ENCODE peak calls at places on chromosomes 2 and 18, in four cellular contexts. E, X, M and C are unnamed samples.

GRCh38 chr2:151826737-151827157 is 1.5 kb downstream of the ARL5A start:
- DNase-seq in E (no peak), X (no peak), M (no peak), C (no peak)

GRCh38 chr18:69838620-69839411 is 108.9 kb downstream of the CD226 start:
- DNase-seq in E (no peak), X (no peak), M (peak; percentile 90), C (no peak)

GRCh38 chr2:235000426-235001236 is 48.8 kb downstream of the SH3BP4 start:
- DNase-seq in E (no peak), X (peak; percentile 67), M (no peak), C (no peak)

GRCh38 chr2:32932825-32933755 is 13.7 kb upstream of the LTBP1 start:
- DNase-seq in E (no peak), X (no peak), M (no peak), C (no peak)

GRCh38 chr2:36553690-36554089 is 44.3 kb downstream of the FEZ2 start:
- DNase-seq in E (no peak), X (no peak), M (no peak), C (no peak)

GRCh38 chr2:210577263-210578071 is 21.1 kb downstream of the CPS1 start:
- DNase-seq in E (no peak), X (no peak), M (peak; percentile 33), C (no peak)

GRCh38 chr2:177245010-177245422 is 19.5 kb downstream of the NFE2L2 start:
- DNase-seq in E (no peak), X (no peak), M (peak; percentile 64), C (no peak)

GRCh38 chr2:187618813-187619212 is 64.6 kb upstream of the TFPI start:
- DNase-seq in E (no peak), X (no peak), M (no peak), C (no peak)

GRCh38 chr2:30252723-30253688 is 21.7 kb downstream of the LBH start:
- DNase-seq in E (peak; percentile 91), X (peak; percentile 26), M (no peak), C (no peak)

GRCh38 chr2:209771474-209772292 is at the start of gene UNC80:
- DNase-seq in E (peak; percentile 67), X (peak; percentile 10), M (no peak), C (no peak)

GRCh38 chr18:26225022-26225693 is 1.1 kb upstream of the TAF4B start:
- DNase-seq in E (no peak), X (no peak), M (peak; percentile 16), C (no peak)

GRCh38 chr2:173580351-173580750 is 225.7 kb downstream of the CDCA7 start:
- DNase-seq in E (no peak), X (no peak), M (no peak), C (no peak)

GRCh38 chr2:156935611-156936010 is 321.9 kb upstream of the GALNT5 start:
- DNase-seq in E (no peak), X (no peak), M (no peak), C (peak; percentile 61)

GRCh38 chr2:31088516-31089195 is 49.6 kb downstream of the GALNT14 start:
- DNase-seq in E (no peak), X (no peak), M (no peak), C (no peak)

GRCh38 chr2:39243469-39244123 is at the start of gene CDKL4:
- DNase-seq in E (no peak), X (peak; percentile 18), M (no peak), C (no peak)

GRCh38 chr2:77977486-77978063 is 455.4 kb upstream of the LRRTM4 start:
- DNase-seq in E (no peak), X (no peak), M (no peak), C (no peak)
- TF ChIP-seq CTCF in E (no peak), X (no peak), M (no peak), C (no peak)

GRCh38 chr2:17536416-17536815 is 4.1 kb upstream of the VSNL1 start:
- DNase-seq in E (no peak), X (no peak), M (no peak), C (no peak)
- H3K27me3 ChIP-seq in E (peaks cover 7% of the 10 kb centered on the region), X (peaks cover 37% of the 10 kb centered on the region), M (no peaks in the 10 kb centered on the region), C (peaks cover 2% of the 10 kb centered on the region)

GRCh38 chr2:20108655-20109396 is 57.4 kb upstream of the LAPTM4A start:
- DNase-seq in E (no peak), X (peak; percentile 28), M (no peak), C (no peak)

GRCh38 chr2:20103514-20103913 is 52.1 kb upstream of the LAPTM4A start:
- DNase-seq in E (no peak), X (no peak), M (no peak), C (no peak)

GRCh38 chr2:20104900-20105545 is 53.6 kb upstream of the LAPTM4A start:
- DNase-seq in E (no peak), X (no peak), M (no peak), C (no peak)

GRCh38 chr2:20107776-20108175 is 56.3 kb upstream of the LAPTM4A start:
- DNase-seq in E (no peak), X (no peak), M (no peak), C (no peak)

GRCh38 chr2:20106746-20107145 is 55.3 kb upstream of the LAPTM4A start:
- DNase-seq in E (no peak), X (peak; percentile 56), M (no peak), C (no peak)
- H3K4me3 ChIP-seq in E (no peak overlapping the region), X (no peak overlapping the region), M (no peak overlapping the region), C (no peak overlapping the region)

GRCh38 chr2:62215306-62216064 is 19.6 kb downstream of the B3GNT2 start:
- DNase-seq in E (no peak), X (peak; percentile 26), M (no peak), C (no peak)
- TF ChIP-seq CTCF in E (no peak), X (no peak), M (no peak), C (no peak)

GRCh38 chr2:118822572-118822971 is 24.9 kb downstream of the EN1 start:
- DNase-seq in E (no peak), X (no peak), M (no peak), C (no peak)

GRCh38 chr2:118817469-118817868 is 30.0 kb downstream of the EN1 start:
- DNase-seq in E (no peak), X (no peak), M (no peak), C (no peak)

GRCh38 chr2:118826093-118826492 is 21.4 kb downstream of the EN1 start:
- DNase-seq in E (no peak), X (no peak), M (no peak), C (no peak)

GRCh38 chr2:118823666-118824065 is 23.8 kb downstream of the EN1 start:
- DNase-seq in E (no peak), X (no peak), M (no peak), C (no peak)

GRCh38 chr2:118822015-118822414 is 25.4 kb downstream of the EN1 start:
- DNase-seq in E (no peak), X (no peak), M (no peak), C (no peak)
- H3K27me3 ChIP-seq in E (peaks cover 46% of the 10 kb centered on the region), X (peaks cover 72% of the 10 kb centered on the region), M (peaks cover 51% of the 10 kb centered on the region), C (peaks cover 13% of the 10 kb centered on the region)

GRCh38 chr2:54558976-54559410 is 102.9 kb downstream of the SPTBN1 start:
- DNase-seq in E (no peak), X (no peak), M (no peak), C (no peak)

GRCh38 chr2:54561795-54562592 is 105.9 kb downstream of the SPTBN1 start:
- DNase-seq in E (no peak), X (no peak), M (no peak), C (no peak)

GRCh38 chr2:54559593-54560145 is 103.5 kb downstream of the SPTBN1 start:
- DNase-seq in E (peak; percentile 70), X (peak; percentile 48), M (no peak), C (no peak)

GRCh38 chr2:54560146-54560881 is 104.2 kb downstream of the SPTBN1 start:
- DNase-seq in E (peak; percentile 74), X (peak; percentile 69), M (no peak), C (no peak)

GRCh38 chr2:54561010-54561409 is 104.9 kb downstream of the SPTBN1 start:
- DNase-seq in E (no peak), X (no peak), M (no peak), C (no peak)
- H3K4me3 ChIP-seq in E (no peak overlapping the region), X (no peak overlapping the region), M (peak overlapping the region; percentile 94), C (peak overlapping the region; percentile 76)

DNA sequence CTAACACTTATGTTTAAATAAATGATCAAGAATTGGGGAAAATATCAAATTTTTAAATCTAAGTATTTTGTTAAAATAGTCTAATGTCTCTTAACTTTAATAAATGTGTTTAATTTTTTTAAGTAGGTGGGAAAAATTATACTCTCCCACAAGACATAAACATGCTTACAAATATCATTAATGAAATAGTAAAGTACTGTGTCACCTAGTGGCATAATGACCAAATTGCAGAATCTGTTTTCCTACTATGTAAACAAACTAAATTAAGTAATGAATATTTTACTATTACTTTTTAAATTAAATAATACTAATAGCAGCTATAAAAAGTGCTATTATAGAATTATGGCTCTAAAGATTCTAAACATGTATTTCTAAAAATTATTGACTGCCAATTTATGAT is 52.0 kb upstream of the CHAC2 start:
- DNase-seq in E (no peak), X (no peak), M (peak; percentile 12), C (no peak)
- TF ChIP-seq CTCF in E (peak; percentile 43), X (no peak), M (peak; percentile 47), C (peak; percentile 24)

DNA sequence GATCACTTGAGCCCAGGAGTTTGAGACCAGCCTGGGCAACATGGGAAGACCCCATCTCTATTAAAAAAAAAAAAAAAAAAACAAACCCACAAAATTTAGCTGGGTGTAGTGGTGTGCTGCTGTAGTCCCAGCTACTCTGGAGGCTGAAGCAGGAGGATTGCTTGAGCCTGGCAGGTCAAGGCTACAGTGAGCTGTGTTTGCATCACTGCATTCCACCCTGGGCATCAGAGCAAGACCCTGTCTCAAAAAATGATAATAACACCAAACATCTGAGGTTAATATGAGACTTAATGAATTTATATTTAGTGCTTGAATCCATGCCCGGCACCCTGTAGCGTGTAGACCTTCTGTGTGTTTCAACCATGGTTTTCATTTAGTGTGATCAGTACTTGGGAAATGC is 22.8 kb downstream of the CABLES1 start:
- DNase-seq in E (no peak), X (no peak), M (no peak), C (no peak)
- H3K27me3 ChIP-seq in E (no peaks in the 10 kb centered on the region), X (no peaks in the 10 kb centered on the region), M (no peaks in the 10 kb centered on the region), C (no peaks in the 10 kb centered on the region)